ENCODE peak calls at places on chromosomes 2 and 18, in five cellular contexts. Z is mucosa of gallbladder, R is LHCN-M2, I is HFFc6, G is NCI-H2029. F is an unnamed sample.
A peak's percentile ranks its signal among the peaks of the same experiment; 100 is the strongest.

GRCh38 chr2:58539973-58540372 is 298.8 kb upstream of the FANCL start:
- DNase-seq in Z (no peak), R (peak; percentile 10), I (no peak), G (peak; percentile 31), F (no peak)

GRCh38 chr18:76938619-76939018 is 116.3 kb downstream of the ZNF236 start:
- DNase-seq in Z (no peak), R (no peak), I (no peak), G (no peak), F (no peak)

GRCh38 chr18:66077066-66077465 is 326.3 kb downstream of the CDH7 start:
- DNase-seq in Z (no peak), R (peak; percentile 32), I (no peak), G (no peak), F (no peak)

GRCh38 chr18:47969851-47970250 is 39.4 kb upstream of the SMAD2 start:
- DNase-seq in Z (no peak), R (peak; percentile 68), I (no peak), G (no peak), F (no peak)

GRCh38 chr18:66894851-66895250 is 291.0 kb upstream of the CDH19 start:
- DNase-seq in Z (no peak), R (no peak), I (no peak), G (no peak), F (no peak)

GRCh38 chr2:26292646-26293045 is 47.9 kb downstream of the HADHB start:
- DNase-seq in Z (no peak), R (peak; percentile 20), I (no peak), G (no peak), F (no peak)

GRCh38 chr2:3492951-3493609 is 26.3 kb downstream of the ADI1 start:
- DNase-seq in Z (no peak), R (peak; percentile 93), I (peak; percentile 4), G (no peak), F (no peak)

GRCh38 chr2:30109856-30110255 is 37.0 kb upstream of the YPEL5 start:
- DNase-seq in Z (no peak), R (no peak), I (no peak), G (no peak), F (no peak)

GRCh38 chr2:44941551-44942234 is at the start of gene SIX3:
- DNase-seq in Z (no peak), R (peak; percentile 31), I (no peak), G (no peak), F (no peak)